ENCODE peak calls at places on chromosomes 2 and 18, in four cellular contexts. U, I, P and W are unnamed samples.

GRCh38 chr2:19538411-19538963 is 180.1 kb upstream of the OSR1 start:
- DNase-seq in I (no peak), U (no peak), P (peak; percentile 92), W (peak; percentile 69)

GRCh38 chr18:58900015-58900649 is 35.5 kb downstream of the ZNF532 start:
- DNase-seq in U (no peak), I (no peak), P (no peak), W (no peak)

GRCh38 chr2:189582140-189582825 is 1.7 kb upstream of the SLC40A1 start:
- DNase-seq in U (no peak), I (no peak), P (no peak), W (no peak)

GRCh38 chr2:240823449-240824336 is 3.7 kb upstream of the KIF1A start:
- DNase-seq in U (peak; percentile 35), I (no peak), P (no peak), W (no peak)

GRCh38 chr18:58080516-58080915 is 36.5 kb downstream of the NEDD4L start:
- DNase-seq in I (no peak), U (no peak), P (no peak), W (no peak)

GRCh38 chr2:190169221-190170072 is 106.9 kb upstream of the MSTN start:
- DNase-seq in I (no peak), U (no peak), P (no peak), W (no peak)

GRCh38 chr18:2331496-2331895 is 239.8 kb downstream of the METTL4 start:
- DNase-seq in U (no peak), I (no peak), P (no peak), W (no peak)

GRCh38 chr2:68837861-68838341 is 33.3 kb downstream of the BMP10 start:
- DNase-seq in I (no peak), U (no peak), P (no peak), W (no peak)

GRCh38 chr2:42457011-42457410 is 36.8 kb downstream of the KCNG3 start:
- DNase-seq in P (no peak), I (no peak), U (peak; percentile 74), W (no peak)

GRCh38 chr2:240573516-240574385 is 5.5 kb downstream of the RNPEPL1 start:
- DNase-seq in P (no peak), U (no peak), I (no peak), W (no peak)

GRCh38 chr2:215425021-215425782 is 10.7 kb downstream of the FN1 start:
- DNase-seq in P (no peak), I (no peak), U (no peak), W (no peak)

GRCh38 chr2:54568876-54569298 is 112.8 kb downstream of the SPTBN1 start:
- DNase-seq in U (no peak), P (peak; percentile 63), I (no peak), W (peak; percentile 81)

GRCh38 chr2:28321426-28321825 is 71.2 kb upstream of the FOSL2 start:
- DNase-seq in U (peak; percentile 75), I (no peak), P (no peak), W (no peak)

GRCh38 chr2:144324446-144325045 is 195.4 kb downstream of the ZEB2 start:
- DNase-seq in P (no peak), I (no peak), U (no peak), W (no peak)

GRCh38 chr2:99485824-99486223 is 4.0 kb downstream of the REV1 start:
- DNase-seq in P (no peak), U (no peak), I (no peak), W (no peak)